ENCODE peak calls at places on chromosome 17, in four cellular contexts. E is lung, J is A549, L is left ventricle myocardium inferior. R is an unnamed sample.

GRCh38 chr17:50406578-50406977 is 9.3 kb upstream of the LRRC59 start:
- DNase-seq in L (no peak), J (no peak), E (no peak), R (no peak)

GRCh38 chr17:77186141-77186604 is 45.4 kb downstream of the SEC14L1 start:
- DNase-seq in J (no peak), L (peak; percentile 28), E (no peak), R (peak; percentile 70)

GRCh38 chr17:55825213-55825612 is 74.4 kb downstream of the PCTP start:
- DNase-seq in J (peak; percentile 10), E (no peak), L (no peak), R (no peak)

GRCh38 chr17:63082952-63083351 is 116.9 kb downstream of the TANC2 start:
- DNase-seq in L (no peak), J (no peak), E (no peak), R (no peak)

GRCh38 chr17:30517786-30518185 is 40.6 kb downstream of the GOSR1 start:
- DNase-seq in J (no peak), E (no peak), L (no peak), R (no peak)

GRCh38 chr17:50067996-50068395 is 12.1 kb downstream of the ITGA3 start:
- DNase-seq in L (no peak), E (no peak), J (no peak), R (no peak)

GRCh38 chr17:45087496-45087975 is 26.4 kb downstream of the NMT1 start:
- DNase-seq in E (no peak), L (no peak), J (no peak), R (no peak)

GRCh38 chr17:21251611-21252010 is 1.6 kb downstream of the NATD1 start:
- DNase-seq in E (no peak), J (no peak), L (no peak), R (no peak)

GRCh38 chr17:45895304-45895968 is 1.1 kb downstream of the MAPT start:
- DNase-seq in E (no peak), J (peak; percentile 47), L (peak; percentile 25), R (peak; percentile 35)

GRCh38 chr17:14582996-14583395 is 282.1 kb downstream of the HS3ST3B1 start:
- DNase-seq in L (no peak), J (no peak), E (no peak), R (no peak)

GRCh38 chr17:31216053-31216751 is 80.8 kb downstream of the OMG start:
- DNase-seq in E (no peak), J (peak; percentile 62), L (no peak), R (peak; percentile 6)

GRCh38 chr17:18324140-18325049 is 9.3 kb downstream of the SMCR8 start:
- DNase-seq in J (no peak), L (no peak), E (no peak), R (no peak)

GRCh38 chr17:43924558-43924957 is 17.2 kb upstream of the MPP2 start:
- DNase-seq in J (no peak), L (no peak), E (no peak), R (no peak)

GRCh38 chr17:7403043-7403901 is 625 bp downstream of the TMEM256 start:
- DNase-seq in J (peak; percentile 38), E (peak; percentile 54), L (peak; percentile 80), R (no peak)

GRCh38 chr17:68849673-68850260 is 105.4 kb downstream of the ABCA8 start:
- DNase-seq in L (no peak), E (no peak), J (no peak), R (no peak)

GRCh38 chr17:72691017-72691416 is 401.5 kb downstream of the SLC39A11 start:
- DNase-seq in L (no peak), E (no peak), J (no peak), R (no peak)

GRCh38 chr17:79000396-79001189 is 9.0 kb downstream of the CANT1 start:
- DNase-seq in J (no peak), E (no peak), L (no peak), R (no peak)

GRCh38 chr17:45948881-45949624 is 50.0 kb upstream of the STH start:
- DNase-seq in L (peak; percentile 78), E (peak; percentile 66), J (peak; percentile 81), R (peak; percentile 73)

GRCh38 chr17:29713626-29714025 is 90.9 kb upstream of the CORO6 start:
- DNase-seq in E (no peak), J (no peak), L (no peak), R (no peak)

GRCh38 chr17:205176-205538 is 23.7 kb upstream of the DOC2B start:
- DNase-seq in L (no peak), E (no peak), J (peak; percentile 45), R (no peak)

GRCh38 chr17:45650601-45651000 is 133.5 kb upstream of the CRHR1 start:
- DNase-seq in E (no peak), L (no peak), J (no peak), R (no peak)

GRCh38 chr17:40680998-40681397 is 16.0 kb upstream of the KRT222 start:
- DNase-seq in L (no peak), E (no peak), J (no peak), R (no peak)

GRCh38 chr17:38674013-38674748 is 576 bp downstream of the EPOP start:
- DNase-seq in E (no peak), L (peak; percentile 17), J (peak; percentile 51), R (peak; percentile 48)

GRCh38 chr17:48676963-48677558 is 45.3 kb downstream of the PRAC1 start:
- DNase-seq in J (no peak), L (no peak), E (no peak), R (no peak)

GRCh38 chr17:48681609-48682008 is 40.7 kb downstream of the PRAC1 start:
- DNase-seq in J (no peak), E (no peak), L (no peak), R (no peak)

GRCh38 chr17:48679385-48680096 is 42.8 kb downstream of the PRAC1 start:
- DNase-seq in L (no peak), E (no peak), J (no peak), R (no peak)

GRCh38 chr17:48678141-48678971 is 44.0 kb downstream of the PRAC1 start:
- DNase-seq in E (peak; percentile 49), L (peak; percentile 53), J (peak; percentile 74), R (peak; percentile 74)
- TF ChIP-seq CTCF in E (peak; percentile 74), L (peak; percentile 93), J (peak; percentile 99), R (peak; percentile 99)

DNA sequence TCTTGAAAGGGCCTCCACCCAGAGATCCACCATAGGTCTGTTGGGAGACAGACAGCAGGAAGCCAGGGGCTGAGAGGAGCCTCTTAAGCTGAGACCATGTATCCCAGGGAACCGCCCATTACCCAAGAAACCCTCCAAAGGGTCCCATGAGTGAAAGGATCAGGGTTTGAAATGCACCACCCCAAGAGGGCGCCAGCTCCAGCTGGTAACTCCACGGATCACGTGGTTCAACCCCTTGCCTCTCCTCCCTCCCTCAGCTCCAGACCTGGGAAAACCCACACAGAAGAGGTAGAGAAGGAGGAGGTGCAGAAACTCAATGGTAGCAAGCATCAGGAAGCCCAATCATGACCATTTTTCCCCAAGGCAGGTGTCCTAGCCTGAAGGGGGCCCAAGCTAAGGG is 148.7 kb downstream of the AIPL1 start:
- DNase-seq in L (no peak), E (no peak), J (peak; percentile 17), R (no peak)
- TF ChIP-seq CTCF in L (no peak), E (no peak), J (no peak), R (peak; percentile 6)

GRCh38 chr17:32941419-32942032 is 13.6 kb downstream of the TMEM98 start:
- DNase-seq in E (no peak), L (no peak), J (no peak), R (no peak)

GRCh38 chr17:32943647-32944191 is 15.8 kb downstream of the TMEM98 start:
- DNase-seq in L (no peak), E (peak; percentile 55), J (no peak), R (no peak)

GRCh38 chr17:32943206-32943605 is 15.3 kb downstream of the TMEM98 start:
- DNase-seq in J (no peak), E (peak; percentile 56), L (no peak), R (no peak)

GRCh38 chr17:32944248-32945020 is 16.5 kb downstream of the TMEM98 start:
- DNase-seq in J (no peak), E (no peak), L (no peak), R (no peak)

GRCh38 chr17:32940706-32941390 is 12.9 kb downstream of the TMEM98 start:
- DNase-seq in J (no peak), E (no peak), L (no peak), R (no peak)
- TF ChIP-seq CTCF in J (no peak), E (no peak), L (no peak), R (peak; percentile 39)

GRCh38 chr17:9575381-9576072 is at the start of gene STX8:
- DNase-seq in J (peak; percentile 94), L (peak; percentile 94), E (peak; percentile 90), R (peak; percentile 92)
- TF ChIP-seq CTCF in J (no peak), L (no peak), E (no peak), R (no peak)

GRCh38 chr17:64343833-64344637 is 46.6 kb downstream of the PECAM1 start:
- DNase-seq in L (peak; percentile 80), J (peak; percentile 64), E (peak; percentile 87), R (no peak)
- TF ChIP-seq CTCF in L (no peak), J (no peak), E (no peak), R (no peak)

GRCh38 chr17:52470553-52470952 is 312.0 kb upstream of the CA10 start:
- DNase-seq in E (no peak), J (no peak), L (no peak), R (no peak)
- TF ChIP-seq CTCF in E (no peak), J (no peak), L (no peak), R (no peak)

DNA sequence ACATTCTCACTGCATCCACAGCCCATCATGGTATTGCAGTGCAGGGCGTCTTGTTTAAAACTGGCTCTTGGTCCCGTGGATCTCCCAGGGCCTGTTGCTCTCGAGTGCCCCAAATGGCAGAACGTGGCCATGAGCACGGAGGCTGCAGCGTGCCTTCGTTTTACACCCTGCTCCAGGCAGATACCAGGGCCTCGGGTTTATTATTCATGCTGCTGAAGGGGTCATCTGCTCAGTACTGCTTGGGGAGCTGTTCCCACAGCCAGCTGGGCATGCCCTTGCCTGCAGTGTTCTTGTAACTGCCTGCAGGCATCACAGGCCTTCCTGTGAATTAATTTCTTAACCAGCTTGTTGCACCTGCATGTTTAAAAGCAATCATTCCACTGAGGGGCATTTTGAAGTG is 129.7 kb upstream of the CHMP6 start:
- DNase-seq in E (no peak), L (no peak), J (peak; percentile 58), R (no peak)
- TF ChIP-seq CTCF in E (no peak), L (peak; percentile 54), J (peak; percentile 41), R (no peak)

DNA sequence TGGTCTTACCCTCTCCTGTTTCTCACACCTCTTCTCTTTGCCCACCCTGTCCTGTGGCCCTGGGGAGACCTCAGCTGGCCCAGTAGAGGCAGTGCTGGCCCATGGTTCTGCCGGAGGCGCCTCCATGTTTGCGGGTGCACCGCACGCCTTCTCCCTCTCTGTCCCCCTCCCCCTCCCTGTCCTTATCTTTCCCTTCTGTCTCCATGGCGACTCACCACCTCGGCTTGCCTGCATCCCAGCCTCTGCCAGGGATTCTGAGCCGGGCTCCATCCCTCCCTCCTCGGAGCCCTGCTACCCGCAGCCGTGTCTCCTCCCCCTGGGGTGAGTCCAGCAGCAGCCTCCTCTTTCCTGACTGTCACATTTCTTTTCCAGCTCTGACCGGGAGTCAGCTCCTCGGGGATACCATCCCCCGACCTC is at the start of gene RNF112:
- DNase-seq in E (no peak), L (peak; percentile 41), J (no peak), R (no peak)
- TF ChIP-seq CTCF in E (no peak), L (no peak), J (no peak), R (no peak)